ENCODE peak calls at places on chromosomes 12 and 14, in six cellular contexts. Z, J, D, S, H and K are unnamed samples.

GRCh38 chr12:53113951-53114350 is 10.7 kb downstream of the SOAT2 start:
- DNase-seq in D (no peak), H (no peak), Z (no peak), J (no peak), S (no peak), K (no peak)

GRCh38 chr12:86772688-86773087 is 516.5 kb upstream of the MGAT4C start:
- DNase-seq in S (no peak), J (no peak), D (peak; percentile 43), H (no peak), Z (no peak), K (no peak)

GRCh38 chr12:105935981-105936380 is 202.8 kb downstream of the NUAK1 start:
- DNase-seq in D (peak; percentile 57), H (peak; percentile 50), Z (no peak), J (no peak), S (no peak), K (no peak)

GRCh38 chr14:77849711-77850110 is 49.8 kb downstream of the ADCK1 start:
- DNase-seq in Z (no peak), S (peak; percentile 49), H (no peak), D (peak; percentile 50), J (no peak), K (no peak)

GRCh38 chr12:97501422-97501821 is 38.8 kb downstream of the RMST start:
- DNase-seq in H (no peak), Z (no peak), D (no peak), S (no peak), J (no peak), K (no peak)

GRCh38 chr12:22409071-22409951 is 74.8 kb upstream of the ST8SIA1 start:
- DNase-seq in H (no peak), S (no peak), J (no peak), D (no peak), Z (no peak), K (no peak)

GRCh38 chr12:5904969-5905368 is 40.1 kb downstream of the ANO2 start:
- DNase-seq in H (no peak), Z (no peak), D (no peak), S (peak; percentile 11), J (no peak), K (no peak)

GRCh38 chr12:6647083-6647604 is at the start of gene ACRBP:
- DNase-seq in J (no peak), Z (peak; percentile 86), D (peak; percentile 14), H (peak; percentile 34), S (peak; percentile 79), K (peak; percentile 50)

GRCh38 chr14:99249389-99249788 is 22.6 kb downstream of the BCL11B start:
- DNase-seq in S (no peak), J (no peak), D (no peak), H (no peak), Z (no peak), K (no peak)

GRCh38 chr12:26113194-26113654 is 11.6 kb downstream of the BHLHE41 start:
- DNase-seq in J (no peak), H (peak; percentile 35), D (no peak), Z (no peak), S (no peak), K (no peak)

GRCh38 chr14:65351493-65352224 is 60.9 kb upstream of the FUT8 start:
- DNase-seq in J (no peak), H (no peak), S (no peak), D (no peak), Z (no peak), K (no peak)

GRCh38 chr12:58416211-58416610 is 474.8 kb downstream of the ATP23 start:
- DNase-seq in Z (no peak), J (no peak), D (peak; percentile 88), H (peak; percentile 76), S (no peak), K (no peak)

GRCh38 chr12:57128519-57129247 is 400 bp downstream of the LRP1 start:
- DNase-seq in J (no peak), Z (peak; percentile 69), H (no peak), S (no peak), D (no peak), K (no peak)

GRCh38 chr12:49539406-49540228 is 787 bp downstream of the KCNH3 start:
- DNase-seq in H (no peak), Z (peak; percentile 31), J (no peak), S (no peak), D (no peak), K (no peak)

GRCh38 chr12:27583981-27584380 is 60.0 kb downstream of the PPFIBP1 start:
- DNase-seq in D (no peak), S (no peak), H (no peak), J (no peak), Z (no peak), K (no peak)

GRCh38 chr14:74299061-74299545 is 3.6 kb downstream of the ABCD4 start:
- DNase-seq in J (no peak), H (no peak), Z (no peak), D (peak; percentile 34), S (peak; percentile 16), K (peak; percentile 27)

GRCh38 chr12:1474567-1475153 is 119.7 kb downstream of the FBXL14 start:
- DNase-seq in D (peak; percentile 97), S (no peak), H (peak; percentile 83), J (peak; percentile 15), Z (no peak), K (peak; percentile 48)

GRCh38 chr12:76226397-76226796 is 121.8 kb downstream of the BBS10 start:
- DNase-seq in Z (no peak), J (no peak), H (peak; percentile 73), S (no peak), D (peak; percentile 84), K (no peak)

GRCh38 chr12:6697584-6698351 is 2.8 kb downstream of the PIANP start:
- DNase-seq in J (no peak), S (peak; percentile 43), Z (peak; percentile 84), H (peak; percentile 80), D (peak; percentile 64), K (peak; percentile 21)

GRCh38 chr12:62848418-62848817 is 86.5 kb downstream of the PPM1H start:
- DNase-seq in H (peak; percentile 84), Z (no peak), D (peak; percentile 85), J (no peak), S (peak; percentile 10), K (no peak)

GRCh38 chr12:104909761-104910160 is 48.3 kb downstream of the SLC41A2 start:
- DNase-seq in Z (no peak), J (no peak), D (peak; percentile 64), H (peak; percentile 29), S (no peak), K (no peak)

GRCh38 chr12:53737951-53738833 is 10.9 kb upstream of the CALCOCO1 start:
- DNase-seq in J (no peak), S (no peak), D (no peak), H (no peak), Z (peak; percentile 88), K (no peak)

GRCh38 chr14:94143239-94143638 is 13.8 kb upstream of the IFI27L2 start:
- DNase-seq in J (no peak), S (no peak), Z (peak; percentile 58), H (no peak), D (no peak), K (no peak)

DNA sequence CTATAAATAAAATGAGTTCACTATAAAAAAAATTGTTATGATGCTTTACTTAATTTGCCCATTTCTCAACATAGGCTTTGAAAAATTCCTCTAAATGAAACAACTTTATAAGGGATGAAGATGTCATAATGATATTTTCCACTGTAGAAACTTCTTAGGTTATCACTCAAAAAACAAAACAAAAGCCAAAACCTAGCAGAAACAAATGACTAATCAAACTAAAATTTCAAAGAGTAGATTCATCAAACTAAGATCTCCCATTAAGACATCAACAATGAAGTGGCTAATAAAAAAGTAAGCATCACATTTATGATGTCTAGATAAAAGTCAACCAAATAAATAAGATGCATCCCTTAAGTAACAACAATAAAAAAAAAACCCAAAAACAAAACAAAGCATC is 36.9 kb upstream of the TTC7B start:
- DNase-seq in S (no peak), J (no peak), H (no peak), D (no peak), Z (no peak), K (no peak)
- H4K91ac ChIP-seq in S (no peak overlapping the region), J (no peak overlapping the region), H (no peak overlapping the region), D (no peak overlapping the region), Z (no peak overlapping the region), K (no peak overlapping the region)

GRCh38 chr12:12985817-12986408 is 14.2 kb downstream of the HEBP1 start:
- DNase-seq in D (peak; percentile 17), H (peak; percentile 55), S (no peak), J (no peak), Z (peak; percentile 88), K (no peak)

GRCh38 chr12:12983420-12984035 is 16.5 kb downstream of the HEBP1 start:
- DNase-seq in J (no peak), S (peak; percentile 43), D (peak; percentile 69), Z (no peak), H (peak; percentile 73), K (no peak)

GRCh38 chr12:12984119-12984518 is 15.9 kb downstream of the HEBP1 start:
- DNase-seq in D (no peak), S (no peak), H (no peak), Z (no peak), J (no peak), K (no peak)

GRCh38 chr12:12987421-12987820 is 12.6 kb downstream of the HEBP1 start:
- DNase-seq in H (no peak), Z (no peak), D (no peak), S (no peak), J (no peak), K (no peak)

GRCh38 chr12:12986775-12987332 is 13.2 kb downstream of the HEBP1 start:
- DNase-seq in J (no peak), S (no peak), H (no peak), Z (no peak), D (no peak), K (no peak)
- H4K91ac ChIP-seq in J (no peak overlapping the region), S (no peak overlapping the region), H (no peak overlapping the region), Z (no peak overlapping the region), D (no peak overlapping the region), K (no peak overlapping the region)

GRCh38 chr14:54435500-54435981 is 5.6 kb downstream of the CNIH1 start:
- DNase-seq in D (peak; percentile 84), Z (no peak), H (peak; percentile 92), J (no peak), S (no peak), K (no peak)
- H4K91ac ChIP-seq in D (no peak overlapping the region), Z (no peak overlapping the region), H (no peak overlapping the region), J (no peak overlapping the region), S (no peak overlapping the region), K (no peak overlapping the region)

GRCh38 chr14:89308232-89308959 is 108.6 kb downstream of the FOXN3 start:
- DNase-seq in J (no peak), D (peak; percentile 54), H (no peak), S (no peak), Z (no peak), K (no peak)

GRCh38 chr14:89309670-89310177 is 107.3 kb downstream of the FOXN3 start:
- DNase-seq in S (no peak), D (no peak), H (no peak), J (no peak), Z (no peak), K (no peak)

GRCh38 chr14:89307409-89307808 is 109.6 kb downstream of the FOXN3 start:
- DNase-seq in S (no peak), Z (no peak), D (no peak), H (no peak), J (no peak), K (no peak)

GRCh38 chr14:89312937-89313336 is 104.1 kb downstream of the FOXN3 start:
- DNase-seq in Z (no peak), S (no peak), J (no peak), H (no peak), D (no peak), K (no peak)

DNA sequence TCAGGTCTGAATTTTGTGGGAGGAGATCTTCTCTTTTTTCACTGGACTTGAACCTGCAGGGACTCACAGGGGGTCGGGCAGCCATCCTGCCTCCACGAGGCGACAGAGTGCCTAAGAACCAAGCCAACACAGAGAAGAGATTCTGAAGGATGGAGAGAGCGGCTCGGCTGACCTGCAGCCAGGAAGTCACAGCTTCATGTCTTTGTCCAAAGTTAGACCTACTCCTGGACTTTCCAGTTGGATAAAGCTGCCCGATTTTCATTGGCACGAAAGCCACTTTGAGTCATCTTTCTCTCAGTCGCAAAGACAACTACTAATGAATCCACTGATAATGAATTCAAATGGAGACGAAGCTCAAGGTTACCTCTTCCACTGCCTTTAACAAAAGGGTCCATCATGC is 106.8 kb downstream of the FOXN3 start:
- DNase-seq in Z (no peak), D (no peak), J (no peak), H (no peak), S (no peak), K (no peak)
- H4K91ac ChIP-seq in Z (no peak overlapping the region), D (no peak overlapping the region), J (no peak overlapping the region), H (no peak overlapping the region), S (no peak overlapping the region), K (no peak overlapping the region)